ENCODE peak calls at places on chromosome 12, in five cellular contexts. One of them, this sample, is unnamed.

GRCh38 chr12:93234641-93235040 is 143.1 kb upstream of the NUDT4 start:
- DNase-seq in uterus: no peak
- DNase-seq in right lobe of liver: peak
- DNase-seq in HCT116: no peak
- DNase-seq in tibial nerve: no peak
- DNase-seq in this sample: no peak

GRCh38 chr12:80064269-80064668 is 35.1 kb upstream of the OTOGL start:
- DNase-seq in uterus: no peak
- DNase-seq in right lobe of liver: no peak
- DNase-seq in HCT116: no peak
- DNase-seq in tibial nerve: no peak
- DNase-seq in this sample: no peak

GRCh38 chr12:76688001-76688400 is 75.9 kb upstream of the ZDHHC17 start:
- DNase-seq in uterus: no peak
- DNase-seq in right lobe of liver: no peak
- DNase-seq in HCT116: no peak
- DNase-seq in tibial nerve: no peak
- DNase-seq in this sample: no peak

GRCh38 chr12:31369712-31370521 is 44.0 kb upstream of the SINHCAF start:
- DNase-seq in uterus: peak
- DNase-seq in right lobe of liver: no peak
- DNase-seq in HCT116: no peak
- DNase-seq in tibial nerve: peak
- DNase-seq in this sample: no peak

GRCh38 chr12:100476013-100476751 is 2.5 kb downstream of the NR1H4 start:
- DNase-seq in uterus: no peak
- DNase-seq in right lobe of liver: no peak
- DNase-seq in HCT116: no peak
- DNase-seq in tibial nerve: no peak
- DNase-seq in this sample: no peak

GRCh38 chr12:49557917-49558215 is 10.1 kb downstream of the MCRS1 start:
- DNase-seq in uterus: no peak
- DNase-seq in right lobe of liver: no peak
- DNase-seq in HCT116: no peak
- DNase-seq in tibial nerve: no peak
- DNase-seq in this sample: no peak

GRCh38 chr12:26465419-26466097 is 270.2 kb downstream of the SSPN start:
- DNase-seq in uterus: no peak
- DNase-seq in right lobe of liver: no peak
- DNase-seq in HCT116: no peak
- DNase-seq in tibial nerve: no peak
- DNase-seq in this sample: no peak

GRCh38 chr12:11718768-11719253 is 69.3 kb downstream of the ETV6 start:
- DNase-seq in uterus: no peak
- DNase-seq in right lobe of liver: no peak
- DNase-seq in HCT116: no peak
- DNase-seq in tibial nerve: no peak
- DNase-seq in this sample: no peak

GRCh38 chr12:71947645-71948105 is 9.0 kb downstream of the TPH2 start:
- DNase-seq in uterus: no peak
- DNase-seq in right lobe of liver: peak
- DNase-seq in HCT116: no peak
- DNase-seq in tibial nerve: no peak
- DNase-seq in this sample: no peak

GRCh38 chr12:104402630-104403029 is 54.1 kb upstream of the CHST11 start:
- DNase-seq in uterus: no peak
- DNase-seq in right lobe of liver: no peak
- DNase-seq in HCT116: no peak
- DNase-seq in tibial nerve: no peak
- DNase-seq in this sample: no peak

GRCh38 chr12:26721800-26722199 is 111.2 kb downstream of the ITPR2 start:
- DNase-seq in uterus: no peak
- DNase-seq in right lobe of liver: no peak
- DNase-seq in HCT116: no peak
- DNase-seq in tibial nerve: no peak
- DNase-seq in this sample: no peak

GRCh38 chr12:47754881-47755280 is 3.8 kb downstream of the RAPGEF3 start:
- DNase-seq in uterus: no peak
- DNase-seq in right lobe of liver: no peak
- DNase-seq in HCT116: no peak
- DNase-seq in tibial nerve: no peak
- DNase-seq in this sample: peak

GRCh38 chr12:25581067-25581466 is 28.0 kb upstream of the LMNTD1 start:
- DNase-seq in uterus: no peak
- DNase-seq in right lobe of liver: no peak
- DNase-seq in HCT116: no peak
- DNase-seq in tibial nerve: no peak
- DNase-seq in this sample: no peak

GRCh38 chr12:59453461-59453860 is 142.4 kb upstream of the SLC16A7 start:
- DNase-seq in uterus: no peak
- DNase-seq in right lobe of liver: no peak
- DNase-seq in HCT116: no peak
- DNase-seq in tibial nerve: no peak
- DNase-seq in this sample: no peak

GRCh38 chr12:108381793-108382436 is 42.8 kb upstream of the CMKLR1 start:
- DNase-seq in uterus: no peak
- DNase-seq in right lobe of liver: no peak
- DNase-seq in HCT116: no peak
- DNase-seq in tibial nerve: no peak
- DNase-seq in this sample: no peak

GRCh38 chr12:68081561-68081960 is 78.0 kb downstream of the IFNG start:
- DNase-seq in uterus: no peak
- DNase-seq in right lobe of liver: no peak
- DNase-seq in HCT116: no peak
- DNase-seq in tibial nerve: no peak
- DNase-seq in this sample: no peak

GRCh38 chr12:6165418-6165817 is 34.8 kb upstream of the CD9 start:
- DNase-seq in uterus: no peak
- DNase-seq in right lobe of liver: no peak
- DNase-seq in HCT116: no peak
- DNase-seq in tibial nerve: no peak
- DNase-seq in this sample: no peak

GRCh38 chr12:118409834-118410233 is 33.5 kb downstream of the SUDS3 start:
- DNase-seq in uterus: no peak
- DNase-seq in right lobe of liver: no peak
- DNase-seq in HCT116: no peak
- DNase-seq in tibial nerve: no peak
- DNase-seq in this sample: no peak

DNA sequence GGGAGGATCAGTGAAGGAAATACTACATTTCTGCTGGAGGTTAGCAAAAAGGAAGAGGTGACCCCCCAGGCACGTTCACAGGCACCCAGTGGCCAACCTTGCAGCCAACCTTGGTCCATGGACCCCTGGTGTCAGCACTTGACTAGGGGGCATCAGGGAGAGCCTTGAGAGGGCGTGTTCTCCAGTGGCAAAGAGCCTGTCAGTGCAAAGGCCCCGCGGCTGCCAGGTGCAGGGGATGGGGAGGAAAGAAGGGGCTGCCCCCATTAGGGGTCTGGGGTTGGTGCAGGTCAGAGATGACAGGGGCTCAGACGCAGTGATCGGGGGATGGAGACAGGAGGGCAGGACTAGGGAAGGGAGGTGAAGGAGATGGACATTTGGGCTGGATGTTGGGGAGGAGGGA is 22.7 kb upstream of the ULK1 start:
- DNase-seq in uterus: no peak
- DNase-seq in right lobe of liver: no peak
- DNase-seq in HCT116: no peak
- DNase-seq in tibial nerve: no peak
- DNase-seq in this sample: no peak
- H3K27ac ChIP-seq in uterus: no peak
- H3K27ac ChIP-seq in right lobe of liver: no peak
- H3K27ac ChIP-seq in HCT116: no peak
- H3K27ac ChIP-seq in tibial nerve: no peak
- H3K27ac ChIP-seq in this sample: no peak

DNA sequence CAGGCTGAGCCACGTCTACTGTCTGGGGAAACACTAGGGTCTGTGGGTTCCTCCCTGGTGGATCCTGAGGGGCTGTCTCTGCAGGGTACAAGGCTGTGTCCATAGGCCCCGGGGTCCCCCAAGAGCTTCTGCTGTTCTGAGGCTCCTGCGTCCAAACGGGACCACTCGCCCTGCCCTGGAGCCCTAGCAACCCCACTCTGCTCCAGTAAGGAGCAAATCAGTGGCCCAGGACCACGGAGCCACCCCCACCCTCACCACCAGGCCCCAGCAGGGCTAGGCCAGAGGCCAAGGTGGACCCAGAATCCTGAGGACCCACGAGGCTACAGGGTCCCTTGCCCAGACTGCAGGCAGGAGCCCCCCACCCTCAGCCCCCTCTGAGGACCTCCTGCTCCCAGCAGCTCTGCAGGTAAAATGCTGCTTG is 75.1 kb upstream of the GALNT9 start:
- DNase-seq in uterus: no peak
- DNase-seq in right lobe of liver: no peak
- DNase-seq in HCT116: no peak
- DNase-seq in tibial nerve: no peak
- DNase-seq in this sample: no peak
- TF ChIP-seq POLR2A in uterus: no peak
- TF ChIP-seq POLR2A in right lobe of liver: no peak
- TF ChIP-seq POLR2A in HCT116: no peak
- TF ChIP-seq POLR2A in tibial nerve: no peak
- TF ChIP-seq POLR2A in this sample: no peak

DNA sequence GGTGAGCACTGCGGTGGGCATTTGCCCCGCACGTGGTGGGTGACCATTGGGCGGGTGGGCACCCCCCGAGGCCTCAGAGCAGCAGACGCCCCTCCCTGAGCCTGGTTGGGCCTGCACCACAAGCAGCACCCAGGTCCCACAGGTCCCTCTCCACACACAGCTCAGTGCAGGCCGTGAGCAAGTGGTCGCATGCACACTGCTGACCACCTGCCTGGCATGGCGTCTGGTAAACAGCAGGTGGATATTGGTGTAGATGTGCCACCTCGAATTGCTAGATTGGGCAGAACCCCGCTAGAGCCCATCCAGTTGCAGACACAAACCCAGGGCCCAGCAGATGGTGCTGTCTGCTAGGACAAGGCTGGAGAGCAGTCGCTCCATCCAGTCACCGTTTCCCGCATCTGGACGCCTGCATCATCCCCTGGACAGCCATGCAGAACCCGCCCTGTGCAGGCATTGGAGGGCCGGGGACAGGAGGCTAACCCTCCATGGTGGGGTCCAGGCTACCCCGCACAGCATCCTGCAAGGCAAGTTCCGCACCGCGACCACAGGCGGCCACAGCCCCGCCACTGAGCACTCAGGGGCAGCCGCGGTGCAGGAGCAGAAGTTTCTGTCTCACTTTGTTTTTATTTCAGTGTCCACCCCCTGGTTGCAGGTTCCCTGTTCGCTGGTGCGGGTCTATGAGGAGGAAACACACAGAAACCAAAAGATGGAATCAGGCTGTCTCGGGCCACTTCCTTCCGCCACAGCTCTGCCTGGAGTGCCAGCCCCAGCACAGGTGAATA is 45.6 kb upstream of the RIMBP2 start:
- DNase-seq in uterus: peak
- DNase-seq in right lobe of liver: no peak
- DNase-seq in HCT116: peak
- DNase-seq in tibial nerve: no peak
- DNase-seq in this sample: peak
- TF ChIP-seq CTCF in uterus: peak
- TF ChIP-seq CTCF in right lobe of liver: peak
- TF ChIP-seq CTCF in HCT116: peak
- TF ChIP-seq CTCF in tibial nerve: peak
- TF ChIP-seq CTCF in this sample: peak

GRCh38 chr12:122845865-122846621 is 10.8 kb downstream of the HIP1R start:
- DNase-seq in uterus: no peak
- DNase-seq in right lobe of liver: no peak
- DNase-seq in HCT116: no peak
- DNase-seq in tibial nerve: no peak
- DNase-seq in this sample: no peak
- H3K27ac ChIP-seq in uterus: no peak
- H3K27ac ChIP-seq in right lobe of liver: no peak
- H3K27ac ChIP-seq in HCT116: no peak
- H3K27ac ChIP-seq in tibial nerve: no peak
- H3K27ac ChIP-seq in this sample: no peak

DNA sequence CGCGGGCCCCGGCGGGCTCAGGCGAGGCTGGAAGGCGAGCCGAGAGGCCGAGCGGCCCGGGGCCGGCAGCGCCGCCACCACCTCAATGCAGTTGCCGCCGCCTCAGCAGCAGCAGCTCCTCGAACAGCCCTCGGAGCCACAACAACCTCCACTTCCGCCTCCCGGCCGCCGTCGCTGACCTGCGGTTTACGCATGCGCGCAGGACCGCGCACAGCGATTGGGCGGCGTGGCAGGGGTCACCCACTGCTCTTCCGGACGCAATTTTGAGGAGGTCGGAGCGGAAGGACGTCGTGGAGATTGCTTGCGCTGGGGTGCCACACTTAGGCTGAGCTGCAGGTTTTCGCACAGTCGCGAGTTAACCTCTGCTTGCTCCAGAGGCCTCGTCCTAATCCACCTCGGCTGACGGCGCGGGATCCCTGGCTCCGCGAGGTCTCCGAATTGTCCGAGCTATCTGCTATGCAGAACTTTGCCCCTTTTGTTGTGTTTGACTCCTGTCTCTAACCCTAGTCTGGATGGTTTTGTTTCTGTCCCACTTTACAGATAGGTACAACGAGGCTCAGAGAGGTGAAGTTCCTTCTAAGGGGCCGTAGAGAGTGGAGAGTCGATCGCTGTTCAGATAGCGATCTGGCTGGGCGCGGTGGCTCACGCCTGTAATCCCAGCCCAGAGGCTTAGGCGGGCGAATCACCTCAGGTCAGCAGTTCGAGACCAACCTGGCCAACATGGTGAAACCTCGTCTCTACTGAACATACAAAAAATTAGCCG is at the start of the genes ACAD10 and BRAP:
- DNase-seq in uterus: peak
- DNase-seq in right lobe of liver: peak
- DNase-seq in HCT116: peak
- DNase-seq in tibial nerve: peak
- DNase-seq in this sample: peak
- TF ChIP-seq POLR2A in uterus: peak
- TF ChIP-seq POLR2A in right lobe of liver: peak
- TF ChIP-seq POLR2A in HCT116: peak
- TF ChIP-seq POLR2A in tibial nerve: peak
- TF ChIP-seq POLR2A in this sample: peak